ENCODE peak calls at places on chromosome 7, in four cellular contexts. Y is dorsolateral prefrontal cortex, P is GM12865, Z is neural progenitor cell. V is an unnamed sample.

GRCh38 chr7:102412548-102412947 is 16.4 kb downstream of the PRKRIP1 start:
- DNase-seq in P (no peak), Y (no peak), Z (peak), V (peak)

GRCh38 chr7:34851431-34851830 is 185.9 kb downstream of the DPY19L1 start:
- DNase-seq in P (no peak), Y (no peak), Z (no peak), V (no peak)

GRCh38 chr7:54932818-54933543 is 85.8 kb upstream of the EGFR start:
- DNase-seq in P (no peak), Y (peak), Z (peak), V (peak)

GRCh38 chr7:131031100-131031868 is 296.4 kb upstream of the MKLN1 start:
- DNase-seq in Z (no peak), Y (no peak), P (peak), V (no peak)

GRCh38 chr7:135253851-135254815 is 20.5 kb downstream of the STRA8 start:
- DNase-seq in Z (no peak), P (no peak), Y (peak), V (peak)

GRCh38 chr7:118735436-118735835 is 510.9 kb downstream of the ANKRD7 start:
- DNase-seq in Y (no peak), P (no peak), Z (no peak), V (no peak)

GRCh38 chr7:138254444-138254843 is 178.2 kb downstream of the AKR1D1 start:
- DNase-seq in Y (no peak), Z (no peak), P (no peak), V (no peak)

GRCh38 chr7:14457567-14458453 is 444.7 kb downstream of the DGKB start:
- DNase-seq in Y (peak), P (peak), Z (peak), V (peak)

GRCh38 chr7:26515462-26515861 is 223.8 kb downstream of the SNX10 start:
- DNase-seq in P (no peak), Y (no peak), Z (no peak), V (no peak)

GRCh38 chr7:41711283-41712064 is 8.6 kb upstream of the INHBA start:
- DNase-seq in Z (peak), Y (no peak), P (no peak), V (no peak)

GRCh38 chr7:36299882-36300341 is 89.8 kb upstream of the ANLN start:
- DNase-seq in P (no peak), Z (no peak), Y (no peak), V (no peak)

GRCh38 chr7:6425948-6426347 is 21.8 kb downstream of the DAGLB start:
- DNase-seq in Z (no peak), P (no peak), Y (no peak), V (no peak)

GRCh38 chr7:64951250-64951848 is 39.5 kb downstream of the ZNF117 start:
- DNase-seq in Y (no peak), Z (peak), P (peak), V (peak)

GRCh38 chr7:140610204-140611165 is 30.1 kb downstream of the DENND2A start:
- DNase-seq in Y (no peak), P (no peak), Z (no peak), V (no peak)

GRCh38 chr7:25852249-25852994 is 299.6 kb upstream of the NFE2L3 start:
- DNase-seq in P (no peak), Y (no peak), Z (peak), V (no peak)

GRCh38 chr7:140289804-140290203 is 108.5 kb downstream of the SLC37A3 start:
- DNase-seq in Y (no peak), P (no peak), Z (no peak), V (no peak)

GRCh38 chr7:51243631-51244030 is 73.0 kb downstream of the COBL start:
- DNase-seq in Z (no peak), P (no peak), Y (no peak), V (no peak)

GRCh38 chr7:151082151-151083070 is 882 bp downstream of the TMUB1 start:
- DNase-seq in Y (no peak), Z (no peak), P (no peak), V (no peak)

GRCh38 chr7:151081170-151082101 is 827 bp upstream of the FASTK start:
- DNase-seq in Y (no peak), Z (peak), P (no peak), V (no peak)

GRCh38 chr7:151080091-151080521 is 503 bp downstream of the FASTK start:
- DNase-seq in Y (peak), P (no peak), Z (peak), V (no peak)

GRCh38 chr7:151079199-151079910 is 1.3 kb downstream of the FASTK start:
- DNase-seq in P (no peak), Y (no peak), Z (no peak), V (no peak)

DNA sequence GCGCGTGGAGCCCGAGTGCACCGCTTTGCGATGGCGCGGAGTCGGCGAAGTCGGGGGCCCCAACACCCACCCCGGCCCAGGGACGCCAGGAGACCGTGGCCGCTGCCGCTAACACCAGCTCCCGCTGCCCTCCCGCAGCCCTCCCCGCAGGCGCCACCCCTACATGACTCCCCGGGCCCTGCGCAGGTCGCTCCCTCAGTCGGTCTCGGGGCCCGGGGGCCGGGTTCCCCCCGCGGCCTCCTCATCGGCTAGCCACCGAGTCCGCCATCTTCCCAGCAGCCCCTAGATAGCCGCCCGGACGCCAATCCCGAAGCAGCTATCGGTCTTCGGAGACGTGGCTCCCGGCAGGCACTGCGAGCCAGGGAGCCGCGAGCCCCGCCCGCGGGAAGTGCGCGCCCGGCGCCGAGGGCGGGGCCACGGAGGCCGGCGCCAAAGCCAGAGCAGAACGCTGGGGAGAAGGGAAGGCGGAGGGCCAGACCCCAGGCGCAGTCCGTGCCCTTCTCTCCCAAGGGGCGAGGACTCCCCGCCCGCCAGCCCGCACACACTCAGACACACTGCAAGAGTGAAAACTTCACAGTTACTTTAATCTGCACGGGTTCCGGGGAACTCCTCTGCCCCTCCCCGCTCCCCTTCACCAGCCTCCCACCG is at the start of gene FASTK:
- DNase-seq in Y (peak), P (peak), Z (peak), V (peak)
- TF ChIP-seq CTCF in Y (no peak), P (no peak), Z (no peak), V (no peak)

GRCh38 chr7:22855049-22855392 is 32.4 kb upstream of the TOMM7 start:
- DNase-seq in Z (no peak), Y (no peak), P (no peak), V (no peak)

GRCh38 chr7:22858274-22858639 is 35.6 kb upstream of the TOMM7 start:
- DNase-seq in Z (no peak), Y (no peak), P (no peak), V (no peak)

GRCh38 chr7:22858640-22859561 is 36.3 kb upstream of the TOMM7 start:
- DNase-seq in Z (no peak), Y (no peak), P (peak), V (peak)

GRCh38 chr7:22854158-22855048 is 31.8 kb upstream of the TOMM7 start:
- DNase-seq in P (peak), Y (peak), Z (peak), V (peak)

DNA sequence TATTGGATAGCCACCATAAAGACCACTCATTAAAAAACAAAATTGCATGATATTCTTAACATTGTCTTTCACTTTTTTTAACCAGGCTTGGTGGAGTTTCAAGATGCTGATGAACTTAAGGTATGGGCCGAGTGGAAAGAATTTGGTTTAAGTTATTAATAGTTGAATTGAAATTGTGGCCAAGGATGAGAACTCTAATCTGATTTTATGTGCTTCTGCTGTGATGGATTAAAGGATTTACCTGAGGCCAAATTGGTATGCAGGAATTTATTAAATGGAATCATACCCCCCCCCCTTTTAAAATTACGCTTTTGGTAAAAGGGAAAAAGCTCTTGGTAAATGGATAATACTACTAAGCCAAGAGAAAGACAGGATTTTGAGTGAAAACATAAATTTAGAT is 33.8 kb upstream of the TOMM7 start:
- DNase-seq in P (no peak), Z (no peak), Y (no peak), V (no peak)
- H3K4me3 ChIP-seq in P (peak), Z (no peak), Y (no peak), V (peak)

DNA sequence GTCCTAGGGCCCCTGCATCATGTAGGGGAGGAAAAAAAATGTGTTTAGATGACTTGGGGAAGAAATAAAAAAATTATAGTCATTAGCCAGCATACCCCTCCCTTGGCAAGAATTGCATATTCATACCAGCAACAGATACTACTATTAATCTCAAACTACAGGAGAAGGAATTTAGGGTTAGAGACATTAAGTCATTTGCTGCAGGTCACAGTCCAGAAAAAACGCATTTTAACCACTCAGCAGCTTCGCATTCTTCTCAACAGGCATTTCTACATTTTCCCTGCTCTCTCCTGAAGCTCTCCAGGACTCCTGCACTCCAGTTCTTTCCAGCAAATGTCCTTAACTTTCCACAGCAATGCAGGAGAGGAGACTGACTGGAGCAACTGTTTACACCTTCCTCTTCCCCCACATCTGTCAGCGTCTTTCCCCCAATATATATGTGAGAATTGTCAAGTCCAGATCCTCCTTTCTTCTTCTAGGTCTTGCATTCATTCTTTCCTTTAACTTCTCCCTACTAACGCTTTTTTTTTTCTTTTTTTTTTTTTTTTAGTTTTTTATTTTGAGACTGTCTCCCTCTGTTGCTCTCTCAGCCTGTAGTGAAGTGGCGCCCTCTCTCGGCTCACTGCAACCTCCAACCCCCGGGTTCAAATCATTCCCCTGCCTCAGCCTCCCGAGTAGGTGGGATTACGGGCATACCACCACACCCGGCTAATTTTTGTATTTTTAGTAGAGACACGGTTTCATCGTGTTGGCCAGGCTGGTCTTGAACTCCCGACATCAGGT is 35.6 kb downstream of the PRPS1L1 start:
- DNase-seq in P (peak), Y (no peak), Z (peak), V (no peak)
- TF ChIP-seq CTCF in P (peak), Y (no peak), Z (peak), V (peak)

GRCh38 chr7:17427924-17428323 is 129.5 kb downstream of the AHR start:
- DNase-seq in Y (no peak), Z (no peak), P (no peak), V (no peak)

GRCh38 chr7:17421941-17422340 is 123.5 kb downstream of the AHR start:
- DNase-seq in P (no peak), Y (no peak), Z (no peak), V (no peak)

GRCh38 chr7:17422966-17423365 is 124.5 kb downstream of the AHR start:
- DNase-seq in Z (no peak), Y (no peak), P (no peak), V (peak)
- H3K4me3 ChIP-seq in Z (no peak), Y (no peak), P (no peak), V (no peak)

V was measured in AG10803.